ENCODE peak calls at places on chromosomes 13 and 19, in five cellular contexts. G, S, Q, L and C are unnamed samples.

GRCh38 chr19:12952488-12953455 is 4.3 kb downstream of the GADD45GIP1 start:
- DNase-seq in G (no peak), S (peak), Q (no peak), L (no peak), C (no peak)

GRCh38 chr13:44312898-44313551 is 60.6 kb upstream of the SERP2 start:
- DNase-seq in G (no peak), S (peak), Q (no peak), L (peak), C (no peak)

GRCh38 chr19:35346193-35347052 is 1.3 kb upstream of the FFAR1 start:
- DNase-seq in G (peak), S (no peak), Q (peak), L (no peak), C (peak)

GRCh38 chr13:28819046-28819747 is 942 bp upstream of the MTUS2 start:
- DNase-seq in G (no peak), S (peak), Q (no peak), L (no peak), C (no peak)

GRCh38 chr19:53624776-53625540 is 6.8 kb upstream of the DPRX start:
- DNase-seq in G (no peak), S (no peak), Q (no peak), L (no peak), C (no peak)

GRCh38 chr19:12884926-12885748 is 1.9 kb downstream of the KLF1 start:
- DNase-seq in G (peak), S (peak), Q (peak), L (no peak), C (peak)

GRCh38 chr19:1864480-1865171 is 1.2 kb upstream of the KLF16 start:
- DNase-seq in G (no peak), S (peak), Q (peak), L (peak), C (peak)

GRCh38 chr13:48829536-48829935 is 146.2 kb upstream of the FNDC3A start:
- DNase-seq in G (no peak), S (no peak), Q (no peak), L (no peak), C (no peak)

GRCh38 chr19:15191514-15191913 is 9.3 kb downstream of the NOTCH3 start:
- DNase-seq in G (no peak), S (no peak), Q (no peak), L (no peak), C (no peak)

GRCh38 chr13:46641274-46642081 is 88.5 kb downstream of the LRCH1 start:
- DNase-seq in G (no peak), S (peak), Q (no peak), L (no peak), C (no peak)

GRCh38 chr13:105220886-105221285 is 1314.6 kb downstream of the EFNB2 start:
- DNase-seq in G (no peak), S (peak), Q (no peak), L (no peak), C (no peak)

GRCh38 chr19:2779121-2779740 is 3.8 kb downstream of the SGTA start:
- DNase-seq in G (no peak), S (no peak), Q (no peak), L (no peak), C (no peak)

GRCh38 chr13:49086711-49087110 is 111.0 kb downstream of the FNDC3A start:
- DNase-seq in G (no peak), S (peak), Q (no peak), L (no peak), C (no peak)